ENCODE peak calls at places on chromosomes 4 and X, in four cellular contexts. X is K562, U is GM12878, K is SK-N-SH. M is an unnamed sample.

GRCh38 chr4:73726000-73726399 is 14.4 kb upstream of the CXCL8 start:
- DNase-seq in U (no peak), X (no peak), K (no peak), M (peak)

GRCh38 chr4:153142700-153143438 is 61.4 kb upstream of the TRIM2 start:
- DNase-seq in X (peak), U (no peak), K (peak), M (peak)

GRCh38 chrX:77493677-77494553 is 46.7 kb downstream of the FGF16 start:
- DNase-seq in X (peak), K (no peak), U (no peak), M (peak)

GRCh38 chr4:89336818-89337395 is 29.3 kb upstream of the GPRIN3 start:
- DNase-seq in U (no peak), X (no peak), K (no peak), M (no peak)

GRCh38 chrX:100863326-100863854 is 10.8 kb downstream of the NOX1 start:
- DNase-seq in K (no peak), U (no peak), X (no peak), M (no peak)

GRCh38 chrX:13177921-13178320 is 133.5 kb upstream of the FAM9C start:
- DNase-seq in X (no peak), U (no peak), K (no peak), M (no peak)

GRCh38 chrX:129831486-129831885 is 12.2 kb downstream of the ZDHHC9 start:
- DNase-seq in X (no peak), K (no peak), U (no peak), M (no peak)

GRCh38 chrX:50747471-50747900 is 66.5 kb downstream of the SHROOM4 start:
- DNase-seq in U (no peak), X (peak), K (peak), M (peak)

GRCh38 chr4:184039963-184040383 is 134.9 kb downstream of the STOX2 start:
- DNase-seq in X (no peak), K (no peak), U (no peak), M (no peak)

GRCh38 chrX:15299945-15300851 is 15.2 kb downstream of the ASB11 start:
- DNase-seq in K (peak), U (no peak), X (peak), M (peak)

GRCh38 chr4:73964862-73965611 is 16.8 kb downstream of the PF4 start:
- DNase-seq in K (no peak), U (no peak), X (peak), M (no peak)

GRCh38 chr4:182555997-182556418 is 312.8 kb downstream of the TENM3 start:
- DNase-seq in U (no peak), K (no peak), X (no peak), M (no peak)

GRCh38 chr4:4388418-4388817 is 1.5 kb downstream of the NSG1 start:
- DNase-seq in X (no peak), K (no peak), U (no peak), M (no peak)

GRCh38 chr4:70833701-70834100 is 6.0 kb downstream of the GRSF1 start:
- DNase-seq in X (no peak), U (no peak), K (no peak), M (no peak)

GRCh38 chrX:112851161-112851779 is 10.6 kb upstream of the AMOT start:
- DNase-seq in K (no peak), X (no peak), U (peak), M (no peak)

GRCh38 chrX:23548164-23548563 is 119.1 kb upstream of the PRDX4 start:
- DNase-seq in K (no peak), U (no peak), X (no peak), M (no peak)

GRCh38 chr4:96504386-96504785 is 664.5 kb downstream of the PDHA2 start:
- DNase-seq in X (no peak), U (no peak), K (no peak), M (no peak)

GRCh38 chrX:87900320-87900908 is 382.8 kb downstream of the KLHL4 start:
- DNase-seq in X (no peak), K (no peak), U (peak), M (no peak)

GRCh38 chr4:2954358-2955185 is 8.6 kb downstream of the NOP14 start:
- DNase-seq in U (peak), K (peak), X (no peak), M (peak)

GRCh38 chrX:12946838-12947544 is 27.9 kb upstream of the TMSB4X start:
- DNase-seq in U (peak), X (peak), K (peak), M (peak)

GRCh38 chr4:172147702-172148101 is 334.5 kb downstream of the GALNTL6 start:
- DNase-seq in X (no peak), U (no peak), K (no peak), M (peak)

GRCh38 chrX:136920001-136920400 is 39.5 kb upstream of the RBMX start:
- DNase-seq in K (no peak), U (no peak), X (no peak), M (no peak)

GRCh38 chrX:13007519-13008188 is 32.7 kb downstream of the TMSB4X start:
- DNase-seq in U (no peak), K (no peak), X (no peak), M (no peak)

GRCh38 chr4:3614731-3614980 is 82.4 kb upstream of the LRPAP1 start:
- DNase-seq in K (no peak), X (no peak), U (no peak), M (no peak)

GRCh38 chr4:154364012-154364863 is 127.4 kb downstream of the DCHS2 start:
- DNase-seq in X (no peak), U (no peak), K (no peak), M (no peak)

GRCh38 chr4:25916870-25917269 is 2.9 kb downstream of the SMIM20 start:
- DNase-seq in X (no peak), K (no peak), U (no peak), M (no peak)

GRCh38 chrX:39518451-39519212 is 579.1 kb downstream of the BCOR start:
- DNase-seq in X (no peak), U (no peak), K (peak), M (no peak)

GRCh38 chr4:8315343-8316250 is 46.0 kb downstream of the HTRA3 start:
- DNase-seq in U (no peak), K (peak), X (no peak), M (peak)

GRCh38 chr4:148061795-148062194 is 329.9 kb downstream of the ARHGAP10 start:
- DNase-seq in U (no peak), K (no peak), X (no peak), M (no peak)

GRCh38 chr4:148064451-148064850 is 332.6 kb downstream of the ARHGAP10 start:
- DNase-seq in U (no peak), K (no peak), X (no peak), M (no peak)

GRCh38 chr4:148060264-148061138 is 328.6 kb downstream of the ARHGAP10 start:
- DNase-seq in K (no peak), U (no peak), X (no peak), M (no peak)

GRCh38 chr4:148061139-148061476 is 329.2 kb downstream of the ARHGAP10 start:
- DNase-seq in U (no peak), K (no peak), X (no peak), M (no peak)

GRCh38 chr4:148062301-148062950 is 330.5 kb downstream of the ARHGAP10 start:
- DNase-seq in X (no peak), K (no peak), U (no peak), M (no peak)
- TF ChIP-seq REST in X (no peak), K (no peak), U (no peak), M (no peak)

DNA sequence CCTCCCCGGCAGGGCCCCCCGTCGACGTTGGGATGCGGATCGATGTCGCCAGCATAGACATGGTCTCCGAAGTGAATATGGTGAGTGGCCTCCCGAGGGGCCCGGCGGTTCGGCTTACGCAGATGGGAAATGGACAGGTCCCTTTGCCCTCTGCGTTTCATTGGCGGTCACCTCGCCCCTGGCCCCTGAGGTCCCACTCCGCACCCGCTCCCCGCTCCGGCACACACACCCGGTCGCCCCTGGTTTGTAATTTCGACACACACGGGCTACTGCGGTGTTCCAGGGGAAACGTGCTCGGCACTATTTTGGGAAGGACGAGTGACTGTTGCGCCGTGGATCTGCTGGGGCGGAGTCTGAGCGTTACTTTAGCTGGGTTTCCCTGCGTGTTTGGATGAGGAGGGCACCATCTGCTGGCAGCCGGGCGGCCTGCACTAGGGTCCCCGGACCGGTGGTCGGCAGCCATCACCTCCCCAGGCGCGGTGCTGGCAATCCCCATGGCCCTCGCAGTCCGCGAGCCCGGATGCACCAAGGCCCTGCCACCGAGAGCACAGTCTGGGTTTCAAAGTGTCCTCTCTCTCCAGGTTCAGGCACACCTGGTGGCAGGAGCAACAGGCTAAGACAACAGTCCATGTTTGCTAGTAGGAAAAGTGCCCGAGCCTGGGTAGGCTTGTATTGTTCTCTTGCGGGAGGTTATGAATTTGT is 1.2 kb downstream of the GABRB1 start:
- DNase-seq in U (no peak), X (peak), K (peak), M (peak)
- TF ChIP-seq RCOR1 in U (no peak), X (no peak), K (no peak), M (no peak)

DNA sequence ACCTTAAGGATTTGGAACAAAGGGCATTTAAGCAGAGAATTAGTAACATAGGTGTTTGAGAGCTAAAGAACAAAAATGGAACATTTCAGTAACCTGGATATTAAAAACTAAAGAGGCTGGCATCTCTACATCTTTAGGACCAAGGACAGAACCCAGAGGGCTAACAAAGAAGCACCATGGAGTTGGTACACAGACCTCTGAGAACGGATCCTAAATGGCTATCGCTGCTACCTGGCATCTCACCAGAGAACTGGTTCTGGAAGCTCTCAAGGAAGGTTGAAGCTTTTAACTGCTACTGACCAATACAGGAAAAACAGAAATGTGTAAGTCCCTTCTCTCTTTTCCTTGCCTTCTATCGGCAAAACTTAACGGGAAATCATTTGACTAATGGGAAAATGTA is 118.4 kb upstream of the TLL1 start:
- DNase-seq in K (no peak), X (no peak), U (no peak), M (no peak)
- TF ChIP-seq REST in K (peak), X (no peak), U (no peak), M (no peak)

DNA sequence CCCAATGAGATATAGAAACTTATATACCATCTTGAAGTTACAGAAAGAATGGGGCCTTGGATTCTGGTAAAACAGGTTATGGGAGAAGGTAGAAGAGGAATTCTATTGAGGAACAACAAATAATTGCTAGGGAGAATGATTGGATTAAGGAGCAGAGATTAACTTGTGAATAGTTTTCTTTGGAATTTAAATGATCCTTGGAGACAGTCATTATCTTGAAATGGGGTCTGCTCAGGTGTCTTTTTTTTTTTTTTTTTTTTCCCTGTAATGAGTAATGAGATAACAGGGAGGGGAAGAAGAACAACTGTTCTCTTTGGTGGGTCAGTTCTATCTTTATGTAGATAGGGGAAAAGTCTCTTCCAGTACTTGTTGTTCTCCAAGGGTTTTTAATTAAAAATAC is 1406.0 kb downstream of the RPA4 start:
- DNase-seq in K (no peak), X (no peak), U (no peak), M (no peak)
- TF ChIP-seq RCOR1 in K (no peak), X (no peak), U (no peak), M (no peak)

GRCh38 chrX:10620121-10620699 is at the start of gene MID1:
- DNase-seq in U (no peak), K (peak), X (peak), M (peak)
- TF ChIP-seq REST in U (no peak), K (no peak), X (no peak), M (no peak)

DNA sequence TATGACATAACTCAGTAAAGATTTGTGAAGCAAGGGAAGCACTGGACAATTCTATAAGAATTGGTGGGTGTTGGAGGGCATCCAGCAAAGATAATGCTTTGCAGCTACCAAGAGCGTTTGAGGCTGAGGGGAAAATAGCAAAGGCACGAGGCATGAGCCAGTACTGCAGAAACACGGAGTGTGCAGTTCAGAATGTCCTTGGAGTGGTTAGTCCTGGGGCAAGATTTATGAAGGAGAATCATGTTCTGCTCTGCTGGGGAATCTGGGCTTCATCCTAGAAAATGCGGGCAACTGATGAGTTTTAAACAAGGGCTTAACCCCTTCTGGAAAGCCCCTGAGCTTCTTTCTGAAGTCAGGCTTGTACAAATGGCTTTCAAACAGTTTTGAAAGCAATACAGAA is 452.5 kb downstream of the IL15 start:
- DNase-seq in U (no peak), K (no peak), X (no peak), M (no peak)
- TF ChIP-seq RCOR1 in U (no peak), K (no peak), X (no peak), M (no peak)

GRCh38 chr4:1713003-1713397 is 881 bp upstream of the SLBP start:
- DNase-seq in K (no peak), U (no peak), X (no peak), M (no peak)

GRCh38 chr4:1712216-1713002 is at the start of gene SLBP:
- DNase-seq in X (peak), U (peak), K (peak), M (peak)

GRCh38 chr4:1711055-1711905 is 839 bp downstream of the SLBP start:
- DNase-seq in U (no peak), X (peak), K (no peak), M (peak)

GRCh38 chr4:1714303-1715001 is 2.3 kb upstream of the SLBP start:
- DNase-seq in K (no peak), U (no peak), X (no peak), M (no peak)

DNA sequence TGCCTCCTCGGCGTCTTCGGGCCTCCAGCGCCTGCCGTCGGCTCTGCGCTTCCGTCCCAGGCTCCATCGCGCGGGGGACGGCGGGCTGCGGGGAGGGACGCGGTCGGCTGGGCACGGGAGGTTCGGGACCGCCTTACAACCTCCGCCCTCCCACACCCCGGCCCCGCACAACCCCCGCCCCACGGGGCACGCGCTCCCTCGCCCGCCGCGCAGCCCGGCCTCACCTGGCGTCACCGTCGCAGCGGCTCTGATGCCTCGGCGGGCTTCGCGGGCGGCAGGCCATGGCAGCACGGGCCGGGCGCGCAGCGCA is 258 bp downstream of the SLBP start:
- DNase-seq in U (no peak), K (peak), X (no peak), M (no peak)
- TF ChIP-seq REST in U (no peak), K (no peak), X (no peak), M (no peak)

GRCh38 chrX:115609621-115610020 is 48.6 kb downstream of the PLS3 start:
- DNase-seq in K (no peak), X (no peak), U (no peak), M (no peak)
- TF ChIP-seq RCOR1 in K (no peak), X (no peak), U (no peak), M (no peak)

GRCh38 chr4:79913581-79913980 is 159.4 kb downstream of the ANTXR2 start:
- DNase-seq in X (no peak), K (no peak), U (no peak), M (no peak)

GRCh38 chr4:79918292-79918691 is 154.7 kb downstream of the ANTXR2 start:
- DNase-seq in U (no peak), K (no peak), X (no peak), M (no peak)

GRCh38 chr4:79915276-79915675 is 157.8 kb downstream of the ANTXR2 start:
- DNase-seq in K (no peak), U (no peak), X (no peak), M (no peak)

GRCh38 chr4:79920454-79920853 is 152.6 kb downstream of the ANTXR2 start:
- DNase-seq in X (no peak), K (no peak), U (no peak), M (no peak)

DNA sequence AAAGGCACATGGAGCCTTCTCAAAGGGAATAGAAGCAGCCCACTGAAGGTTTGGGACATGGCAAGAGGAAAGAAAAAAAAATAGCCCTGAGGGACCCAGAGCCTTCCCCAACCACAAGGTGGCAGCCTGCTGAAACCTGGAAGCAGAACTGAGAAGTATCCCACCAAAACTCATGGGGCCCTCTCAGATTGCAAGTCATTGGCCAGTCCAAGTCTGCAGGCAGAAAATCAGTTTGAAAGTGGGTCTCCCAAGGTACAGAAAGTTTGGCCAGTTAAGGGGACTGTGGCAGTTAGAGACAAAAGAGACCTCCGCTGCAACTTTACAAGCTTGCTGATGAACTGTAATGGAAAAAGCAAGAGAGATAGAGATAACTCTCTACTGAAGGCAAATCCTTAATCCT is 155.8 kb downstream of the ANTXR2 start:
- DNase-seq in K (no peak), U (peak), X (peak), M (peak)
- TF ChIP-seq REST in K (no peak), U (no peak), X (no peak), M (no peak)

GRCh38 chr4:23911675-23912455 is 22.0 kb upstream of the PPARGC1A start:
- DNase-seq in K (no peak), X (no peak), U (no peak), M (no peak)
- TF ChIP-seq RCOR1 in K (no peak), X (no peak), U (no peak), M (no peak)